ENCODE peak calls at places on chromosomes 7 and 10, in eight cellular contexts. V is uterus, U is HFF-Myc, P is GM23338, K is fibroblast of mammary gland, N is AG04450, S is AG10803, C is ovary. A is an unnamed sample.

GRCh38 chr7:98563183-98563495 is 53.9 kb upstream of the NPTX2 start:
- DNase-seq in P (no peak), U (no peak), S (no peak), V (no peak), N (no peak), C (no peak), K (no peak), A (no peak)

GRCh38 chr7:77935652-77936348 is 137.2 kb downstream of the PHTF2 start:
- DNase-seq in N (no peak), K (peak), S (peak), V (no peak), C (no peak), P (no peak), U (no peak), A (no peak)

GRCh38 chr7:134434701-134435100 is 24.2 kb downstream of the AKR1B1 start:
- DNase-seq in K (no peak), V (no peak), C (no peak), N (no peak), U (no peak), P (no peak), S (no peak), A (no peak)

GRCh38 chr10:98886686-98887085 is 349.0 kb downstream of the HPSE2 start:
- DNase-seq in U (peak), C (no peak), V (no peak), K (peak), S (no peak), N (no peak), P (no peak), A (no peak)

GRCh38 chr10:112314822-112315474 is 31.7 kb downstream of the TECTB start:
- DNase-seq in K (peak), S (peak), P (peak), U (peak), C (peak), N (peak), V (peak), A (no peak)

GRCh38 chr10:3668276-3668960 is 116.6 kb downstream of the KLF6 start:
- DNase-seq in V (peak), U (peak), P (peak), C (no peak), S (peak), N (peak), K (peak), A (no peak)

GRCh38 chr10:19466709-19467108 is 349.5 kb upstream of the PLXDC2 start:
- DNase-seq in S (no peak), U (no peak), V (no peak), N (no peak), C (no peak), P (no peak), K (no peak), A (no peak)

GRCh38 chr7:19957664-19958063 is 184.2 kb upstream of the TMEM196 start:
- DNase-seq in N (no peak), P (no peak), K (peak), V (no peak), S (peak), U (no peak), C (no peak), A (no peak)

GRCh38 chr10:17878896-17879295 is 69.7 kb downstream of the MRC1 start:
- DNase-seq in S (no peak), K (no peak), N (no peak), P (no peak), C (no peak), V (no peak), U (no peak), A (no peak)
- H3K4me3 ChIP-seq in S (no peak), K (no peak), N (no peak), P (no peak), C (no peak), V (no peak), U (no peak), A (no peak)

DNA sequence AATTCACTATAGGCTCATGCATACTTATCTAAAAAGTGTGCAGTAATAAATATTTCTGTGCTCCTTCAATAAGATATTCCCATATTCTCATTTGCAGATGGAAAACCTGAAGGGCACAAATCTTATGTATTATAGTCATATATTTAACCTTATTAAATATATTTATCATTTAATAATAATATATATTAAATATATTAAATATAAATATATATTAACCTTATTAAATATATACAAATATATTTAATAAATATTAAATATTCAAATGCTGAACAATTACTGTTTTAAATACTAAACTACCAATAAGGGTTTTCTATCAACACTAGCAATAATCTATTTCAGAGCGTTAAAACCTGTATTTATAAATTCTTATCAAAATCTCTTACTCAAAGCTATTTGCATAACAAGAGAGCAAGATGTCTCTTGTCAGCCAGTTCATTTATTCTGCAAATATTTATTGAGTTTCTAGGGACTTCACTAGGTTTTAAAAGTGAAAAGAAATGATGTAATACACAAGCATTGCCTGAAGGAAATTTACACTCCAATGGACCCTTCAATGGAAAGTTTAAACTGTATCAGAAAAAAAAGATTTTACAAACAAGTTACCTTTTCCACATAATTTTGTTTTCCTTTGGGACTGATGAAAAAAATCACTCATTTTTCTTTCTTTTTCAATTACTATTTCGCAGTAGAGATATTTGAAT is 159.2 kb downstream of the AGMO start:
- DNase-seq in N (no peak), V (no peak), C (no peak), P (no peak), U (no peak), K (no peak), S (no peak), A (no peak)
- TF ChIP-seq CTCF in N (no peak), V (no peak), C (no peak), P (no peak), U (no peak), K (no peak), S (no peak), A (no peak)

GRCh38 chr7:55524558-55525310 is 47.6 kb downstream of the VOPP1 start:
- DNase-seq in V (no peak), N (no peak), U (no peak), P (no peak), K (no peak), C (no peak), S (peak), A (no peak)
- H3K4me3 ChIP-seq in V (no peak), N (no peak), U (no peak), P (no peak), K (no peak), C (no peak), S (no peak), A (no peak)

DNA sequence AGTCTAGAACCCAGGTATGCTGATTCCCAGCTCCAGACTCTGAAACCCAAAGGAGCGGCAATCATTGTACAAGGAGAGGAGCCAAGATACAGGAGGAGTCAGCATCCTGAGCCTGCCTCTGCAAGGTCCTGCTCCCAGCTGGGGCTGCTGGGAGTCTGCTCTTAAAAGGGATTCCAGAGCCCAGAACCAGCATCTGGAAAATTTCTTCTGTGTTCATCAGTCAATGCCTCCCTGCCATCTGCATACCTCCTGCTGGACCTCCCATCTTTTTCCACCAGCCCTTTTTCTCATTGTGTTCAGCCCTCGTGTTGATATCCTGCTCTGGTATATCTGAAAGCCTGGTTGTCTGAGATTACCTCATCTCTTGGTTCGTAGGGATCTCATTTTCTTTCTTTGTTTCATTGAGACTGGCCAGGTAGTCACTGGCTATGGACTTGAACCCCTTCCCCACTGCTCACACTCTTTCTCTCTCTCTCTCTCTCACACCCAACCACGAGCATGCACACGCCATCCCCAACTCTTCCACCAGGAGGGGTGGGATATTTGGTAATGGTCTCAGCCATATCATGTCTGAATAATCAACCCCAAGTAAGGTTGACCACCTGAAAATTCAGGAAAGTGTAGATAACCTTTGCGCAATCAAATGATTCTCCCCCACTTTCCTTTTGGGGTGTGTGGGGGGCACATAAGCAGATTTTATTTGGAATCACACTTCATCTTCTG is 608.8 kb downstream of the LRMDA start:
- DNase-seq in P (peak), S (no peak), U (no peak), N (no peak), V (no peak), K (no peak), C (no peak), A (no peak)
- TF ChIP-seq CTCF in P (peak), S (no peak), U (peak), N (no peak), V (no peak), K (peak), C (no peak), A (peak)

DNA sequence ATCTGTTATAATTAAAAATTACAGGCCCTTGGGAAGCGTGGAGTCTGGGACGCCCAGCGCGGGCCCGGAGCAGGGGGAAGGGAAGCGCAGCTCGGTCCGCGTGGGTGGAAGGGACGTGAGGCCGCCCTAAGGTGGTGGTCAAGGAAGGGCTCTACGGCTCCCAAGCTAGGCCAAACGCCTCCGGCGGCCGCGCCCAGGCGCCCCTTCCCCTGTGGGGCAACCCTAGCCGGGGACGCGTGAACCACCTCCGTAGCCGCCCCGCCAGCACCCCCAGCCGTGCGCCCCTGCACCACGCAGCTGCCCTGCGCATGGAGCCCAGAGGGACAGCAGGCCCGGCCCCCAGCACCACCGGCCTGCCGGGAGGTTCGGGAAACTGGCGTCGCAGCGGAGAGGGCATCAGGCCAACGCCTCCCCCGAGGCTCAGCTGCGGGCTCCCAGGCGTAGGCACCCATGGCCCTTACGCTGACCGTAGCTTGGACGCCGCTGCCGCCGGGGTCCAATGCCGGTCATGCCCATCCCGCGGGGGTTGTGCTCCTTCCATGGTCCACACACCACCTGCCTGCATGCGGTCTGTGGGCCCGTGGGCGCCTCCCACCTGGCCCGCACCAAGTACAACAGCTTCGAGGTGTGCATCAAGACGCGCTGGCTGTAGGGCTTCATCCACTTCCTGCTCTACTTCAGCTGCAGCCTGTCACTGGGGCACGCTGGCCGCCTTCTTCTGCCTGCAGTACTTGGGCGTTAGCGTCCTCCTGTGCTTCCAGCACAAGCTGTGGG is 166.7 kb downstream of the SEPTIN7 start:
- DNase-seq in P (peak), U (no peak), C (no peak), S (no peak), K (no peak), V (no peak), N (no peak), A (no peak)
- H3K4me3 ChIP-seq in P (no peak), U (no peak), C (no peak), S (no peak), K (no peak), V (no peak), N (no peak), A (no peak)

GRCh38 chr10:59179027-59179426 is 2.6 kb downstream of the PHYHIPL start:
- DNase-seq in V (no peak), U (no peak), P (no peak), K (no peak), C (no peak), S (no peak), N (no peak), A (no peak)

GRCh38 chr10:59180689-59181270 is 4.3 kb downstream of the PHYHIPL start:
- DNase-seq in S (no peak), V (no peak), K (no peak), N (no peak), C (no peak), U (no peak), P (no peak), A (no peak)

GRCh38 chr10:59177862-59178235 is 1.4 kb downstream of the PHYHIPL start:
- DNase-seq in P (no peak), S (no peak), N (no peak), C (no peak), U (no peak), V (no peak), K (no peak), A (no peak)

GRCh38 chr10:59177031-59177861 is 803 bp downstream of the PHYHIPL start:
- DNase-seq in S (peak), P (peak), N (peak), U (peak), C (peak), K (peak), V (peak), A (peak)

DNA sequence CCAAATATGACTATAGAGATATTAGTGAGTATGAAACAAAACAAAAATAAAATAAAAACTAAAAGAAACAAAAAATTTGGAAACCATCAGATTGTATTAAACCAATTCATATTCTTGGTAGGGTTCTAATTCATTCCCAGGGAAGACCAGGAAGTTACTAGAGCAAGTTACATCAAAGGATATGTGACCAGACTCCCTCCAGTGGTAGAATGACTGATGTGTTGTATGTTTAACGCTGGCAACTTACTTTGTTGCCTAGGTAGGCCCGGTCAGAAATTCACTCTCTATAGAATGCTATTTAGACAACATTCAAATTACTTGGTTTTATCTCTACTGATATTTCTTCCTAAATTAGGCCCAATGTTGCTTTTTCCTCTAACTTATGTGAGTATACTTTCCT is 5.2 kb downstream of the PHYHIPL start:
- DNase-seq in S (peak), U (peak), V (no peak), P (peak), C (no peak), N (no peak), K (peak), A (peak)
- TF ChIP-seq CTCF in S (peak), U (peak), V (peak), P (peak), C (no peak), N (peak), K (peak), A (peak)

GRCh38 chr10:32348297-32349198 is 1.6 kb upstream of the EPC1 start:
- DNase-seq in U (no peak), P (no peak), K (no peak), N (no peak), C (no peak), S (no peak), V (no peak), A (no peak)
- H3K4me3 ChIP-seq in U (no peak), P (peak), K (no peak), N (no peak), C (no peak), S (no peak), V (no peak), A (no peak)

GRCh38 chr7:151724920-151725584 is 151.9 kb downstream of the PRKAG2 start:
- DNase-seq in U (no peak), V (no peak), S (no peak), P (no peak), C (no peak), N (no peak), K (no peak), A (no peak)
- TF ChIP-seq CTCF in U (no peak), V (no peak), S (no peak), P (no peak), C (no peak), N (no peak), K (no peak), A (no peak)

A was measured in epithelial cell of proximal tubule.